ENCODE peak calls at places on chromosomes 7 and 10, in seven cellular contexts. O is HCT116, C is GM23248, H is hepatocyte, X is neural progenitor cell, V is PC-3, Y is GM23338. I is an unnamed sample. For H3K79me2, the result is how much of the 10 kb centered on the place peaks cover.

GRCh38 chr7:151366141-151366871 is 24.7 kb downstream of the NUB1 start:
- DNase-seq in O (no peak), C (no peak), H (no peak), X (no peak), V (no peak), Y (no peak), I (no peak)

GRCh38 chr7:151856516-151856915 is 20.4 kb downstream of the PRKAG2 start:
- DNase-seq in O (no peak), C (no peak), H (no peak), X (no peak), V (no peak), Y (no peak), I (no peak)

GRCh38 chr7:100604976-100605911 is 3.1 kb downstream of the PCOLCE start:
- DNase-seq in O (no peak), C (no peak), H (peak), X (peak), V (peak), Y (peak), I (no peak)

GRCh38 chr7:1758417-1758858 is 88.4 kb downstream of the ELFN1 start:
- DNase-seq in O (peak), C (peak), H (peak), X (peak), V (peak), Y (peak), I (peak)

GRCh38 chr7:105352018-105352612 is 36.6 kb downstream of the SRPK2 start:
- DNase-seq in O (no peak), C (peak), H (peak), X (no peak), V (peak), Y (no peak), I (peak)

GRCh38 chr7:107387573-107388219 is 82.2 kb upstream of the GPR22 start:
- DNase-seq in O (no peak), C (peak), H (peak), X (no peak), V (peak), Y (peak), I (no peak)

GRCh38 chr10:127492607-127493250 is 56.4 kb upstream of the NPS start:
- DNase-seq in O (peak), C (peak), H (no peak), X (peak), V (peak), Y (peak), I (no peak)

GRCh38 chr10:110422548-110422947 is 75.2 kb upstream of the DUSP5 start:
- DNase-seq in O (no peak), C (no peak), H (no peak), X (no peak), V (no peak), Y (no peak), I (no peak)

GRCh38 chr7:127943541-127944521 is 87.4 kb downstream of the LRRC4 start:
- DNase-seq in O (no peak), C (peak), H (peak), X (peak), V (no peak), Y (no peak), I (no peak)

GRCh38 chr7:135508853-135509588 is 881 bp downstream of the CNOT4 start:
- DNase-seq in O (no peak), C (peak), H (peak), X (peak), V (peak), Y (peak), I (peak)

GRCh38 chr10:69318997-69319727 is 40.9 kb downstream of the HK1 start:
- DNase-seq in O (no peak), C (peak), H (peak), X (peak), V (peak), Y (no peak), I (no peak)

GRCh38 chr7:3805151-3805550 is 504.1 kb downstream of the SDK1 start:
- DNase-seq in O (no peak), C (no peak), H (no peak), X (no peak), V (peak), Y (no peak), I (no peak)

GRCh38 chr10:11713963-11714362 is 28.2 kb upstream of the ECHDC3 start:
- DNase-seq in O (no peak), C (no peak), H (no peak), X (no peak), V (no peak), Y (no peak), I (no peak)

GRCh38 chr10:98472171-98472570 is 25.4 kb upstream of the HPS1 start:
- DNase-seq in O (no peak), C (no peak), H (no peak), X (peak), V (no peak), Y (peak), I (no peak)

GRCh38 chr7:1512781-1513656 is 8.8 kb upstream of the INTS1 start:
- DNase-seq in O (peak), C (peak), H (no peak), X (no peak), V (peak), Y (no peak), I (peak)

GRCh38 chr7:5215313-5215712 is 25.3 kb downstream of the WIPI2 start:
- DNase-seq in O (no peak), C (no peak), H (no peak), X (no peak), V (no peak), Y (no peak), I (no peak)

GRCh38 chr10:7857259-7857658 is 39.0 kb downstream of the TAF3 start:
- DNase-seq in O (no peak), C (no peak), H (peak), X (no peak), V (no peak), Y (no peak), I (no peak)

GRCh38 chr7:29345590-29345989 is 151.0 kb downstream of the CHN2 start:
- DNase-seq in O (peak), C (peak), H (peak), X (peak), V (peak), Y (peak), I (peak)

GRCh38 chr7:129781856-129782256 is 170.3 kb downstream of the NRF1 start:
- DNase-seq in O (no peak), C (no peak), H (no peak), X (peak), V (no peak), Y (peak), I (peak)

GRCh38 chr10:66941491-66941890 is 15.7 kb downstream of the LRRTM3 start:
- DNase-seq in O (no peak), C (no peak), H (no peak), X (no peak), V (no peak), Y (no peak), I (no peak)

GRCh38 chr10:71068811-71069411 is 143.5 kb upstream of the UNC5B start:
- DNase-seq in O (no peak), C (peak), H (no peak), X (peak), V (peak), Y (no peak), I (no peak)

GRCh38 chr10:69641261-69641980 is 11.4 kb downstream of the FAM241B start:
- DNase-seq in O (no peak), C (peak), H (no peak), X (no peak), V (peak), Y (no peak), I (no peak)

GRCh38 chr10:18681971-18682403 is 22.8 kb downstream of the ARL5B start:
- DNase-seq in O (no peak), C (peak), H (no peak), X (no peak), V (peak), Y (no peak), I (no peak)

GRCh38 chr10:52491246-52492000 is 177.3 kb downstream of the DKK1 start:
- DNase-seq in O (no peak), C (peak), H (no peak), X (no peak), V (peak), Y (no peak), I (no peak)

GRCh38 chr10:43952760-43953159 is 304.1 kb upstream of the ZNF32 start:
- DNase-seq in O (no peak), C (peak), H (no peak), X (no peak), V (no peak), Y (no peak), I (no peak)

GRCh38 chr7:5629941-5630340 is 151.5 kb downstream of the RNF216 start:
- DNase-seq in O (peak), C (peak), H (no peak), X (no peak), V (peak), Y (no peak), I (no peak)

GRCh38 chr7:137538361-137538762 is 194.8 kb upstream of the PTN start:
- DNase-seq in O (no peak), C (peak), H (no peak), X (no peak), V (peak), Y (no peak), I (no peak)

GRCh38 chr7:73577627-73578341 is 595 bp downstream of the TBL2 start:
- DNase-seq in O (no peak), C (peak), H (no peak), X (no peak), V (peak), Y (peak), I (peak)

GRCh38 chr7:147804032-147804431 is 786.5 kb upstream of the C7orf33 start:
- DNase-seq in O (no peak), C (no peak), H (no peak), X (no peak), V (no peak), Y (no peak), I (no peak)

GRCh38 chr10:87691515-87692070 is 31.9 kb downstream of the PAPSS2 start:
- DNase-seq in O (no peak), C (no peak), H (no peak), X (no peak), V (peak), Y (no peak), I (no peak)

GRCh38 chr10:89555688-89556445 is 20.5 kb upstream of the SLC16A12 start:
- DNase-seq in O (no peak), C (no peak), H (peak), X (no peak), V (peak), Y (peak), I (no peak)

DNA sequence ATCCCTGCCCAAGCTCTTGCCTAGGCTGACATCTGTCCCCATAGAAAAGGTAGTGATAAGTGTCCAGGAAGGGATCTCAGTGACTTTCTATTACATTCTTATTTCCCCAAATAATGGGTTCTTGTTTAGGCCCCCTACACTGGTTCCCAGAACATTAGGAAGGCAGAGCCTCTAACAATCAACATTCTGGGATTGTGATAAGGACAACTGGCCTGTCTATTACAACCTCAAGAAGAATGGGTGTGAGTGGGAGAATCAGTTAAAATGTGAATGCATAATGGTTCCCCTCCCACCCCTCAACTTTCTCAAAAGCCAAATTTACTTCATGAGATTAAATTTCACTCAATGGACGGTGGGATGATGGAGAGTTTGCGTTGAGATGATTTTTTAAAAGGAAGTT is 6.4 kb upstream of the ANKRD1 start:
- DNase-seq in O (no peak), C (no peak), H (no peak), X (no peak), V (no peak), Y (no peak), I (no peak)
- TF ChIP-seq EZH2 in O (no peak), C (no peak), H (no peak), X (no peak), V (no peak), Y (peak), I (no peak)

DNA sequence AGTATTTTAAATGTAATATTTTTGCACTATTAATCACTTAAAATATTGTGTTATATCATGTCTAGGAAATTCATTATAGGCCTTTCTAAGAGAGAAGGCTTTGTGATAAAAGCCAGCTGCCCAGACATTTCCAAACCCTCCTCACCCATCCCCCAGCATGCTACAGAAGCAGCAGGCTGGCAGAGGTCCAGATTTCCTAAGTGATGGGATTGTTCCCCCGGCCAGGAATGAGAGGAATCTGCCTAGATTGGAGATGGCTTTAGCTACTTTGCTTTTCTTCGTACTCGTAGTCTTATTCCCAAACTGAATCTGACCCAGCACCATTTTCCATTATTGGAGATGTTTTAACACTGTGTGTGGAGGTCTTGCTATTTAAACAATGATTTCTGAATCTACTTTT is 29.4 kb downstream of the CDK14 start:
- DNase-seq in O (no peak), C (peak), H (peak), X (peak), V (peak), Y (peak), I (no peak)
- H3K79me2 ChIP-seq in O (under half), C (half or more), H (under half), X (half or more), V (under half), Y (under half), I (under half)

GRCh38 chr7:112084506-112084905 is 121.7 kb downstream of the DOCK4 start:
- DNase-seq in O (no peak), C (peak), H (no peak), X (no peak), V (no peak), Y (no peak), I (peak)

GRCh38 chr7:112088484-112089016 is 117.6 kb downstream of the DOCK4 start:
- DNase-seq in O (no peak), C (no peak), H (no peak), X (no peak), V (no peak), Y (no peak), I (no peak)

GRCh38 chr7:112089551-112089950 is 116.6 kb downstream of the DOCK4 start:
- DNase-seq in O (no peak), C (no peak), H (no peak), X (no peak), V (no peak), Y (no peak), I (no peak)

GRCh38 chr7:112083776-112084175 is 122.4 kb downstream of the DOCK4 start:
- DNase-seq in O (no peak), C (no peak), H (no peak), X (no peak), V (no peak), Y (no peak), I (no peak)

DNA sequence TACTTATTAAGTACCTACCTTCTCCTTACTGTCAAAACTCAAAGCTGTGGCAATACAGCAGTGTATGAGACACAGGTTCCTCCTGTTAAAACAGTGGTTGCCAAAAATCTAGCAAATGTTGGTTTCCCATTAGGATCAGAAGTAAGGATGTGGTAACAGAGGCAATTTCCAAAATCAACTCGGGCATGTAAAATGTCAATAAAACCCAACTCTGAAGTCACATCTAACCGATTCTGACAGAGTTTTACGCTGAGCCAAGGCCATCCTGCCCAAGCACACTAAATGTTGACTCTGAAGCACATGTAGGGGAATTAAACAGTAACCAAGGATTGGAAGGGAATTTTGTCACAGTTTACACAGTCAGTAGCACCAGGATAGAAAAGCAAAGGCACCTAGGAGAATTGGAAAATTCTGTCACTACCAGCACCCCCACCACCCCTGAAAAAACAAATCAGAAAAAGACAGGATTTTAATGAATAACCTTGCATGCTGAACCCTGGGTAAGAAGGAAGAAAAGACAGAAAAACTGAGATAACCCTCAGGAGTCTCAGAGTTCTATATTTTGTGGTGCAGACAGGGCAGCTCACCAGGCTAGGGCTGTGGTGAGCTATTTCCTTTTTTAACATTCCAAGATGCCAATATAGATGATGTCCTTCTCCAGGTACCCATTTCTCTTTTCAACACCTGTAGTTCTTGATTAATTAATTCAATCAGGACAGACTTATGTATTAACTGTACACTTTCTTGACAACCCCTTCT is 119.5 kb downstream of the DOCK4 start:
- DNase-seq in O (no peak), C (no peak), H (peak), X (no peak), V (peak), Y (no peak), I (no peak)
- TF ChIP-seq EZH2phosphoT487 in O (no peak), C (no peak), H (no peak), X (no peak), V (no peak), Y (no peak), I (no peak)

GRCh38 chr10:1520909-1521565 is 216.3 kb downstream of the ADARB2 start:
- DNase-seq in O (no peak), C (no peak), H (no peak), X (no peak), V (no peak), Y (no peak), I (no peak)
- TF ChIP-seq EZH2 in O (peak), C (no peak), H (no peak), X (no peak), V (no peak), Y (no peak), I (no peak)